ENCODE peak calls at places on chromosomes 13 and 19, in nine cellular contexts. I, A, Z, W, P, N, X, K and M are unnamed samples.

GRCh38 chr19:38989066-38989605 is 13.6 kb upstream of the FBXO17 start:
- DNase-seq in I (no peak), A (no peak), Z (peak), W (no peak), P (no peak), N (no peak), X (no peak), K (peak), M (no peak)

GRCh38 chr13:114328034-114328433 is 13.7 kb downstream of the CHAMP1 start:
- DNase-seq in I (no peak), A (no peak), Z (no peak), W (no peak), P (peak), N (no peak), X (no peak), K (no peak), M (no peak)

GRCh38 chr19:17296278-17296677 is 6.9 kb downstream of the ABHD8 start:
- DNase-seq in I (peak), A (no peak), Z (peak), W (no peak), P (no peak), N (no peak), X (no peak), K (peak), M (no peak)

GRCh38 chr13:45306966-45307365 is 34.0 kb downstream of the TPT1 start:
- DNase-seq in I (no peak), A (no peak), Z (no peak), W (no peak), P (no peak), N (no peak), X (no peak), K (no peak), M (no peak)

GRCh38 chr13:102678339-102679122 is 16.3 kb downstream of the METTL21C start:
- DNase-seq in I (no peak), A (no peak), Z (no peak), W (no peak), P (no peak), N (no peak), X (no peak), K (peak), M (no peak)

GRCh38 chr13:30346159-30346788 is 38.9 kb upstream of the KATNAL1 start:
- DNase-seq in I (no peak), A (no peak), Z (no peak), W (peak), P (peak), N (no peak), X (no peak), K (no peak), M (peak)

GRCh38 chr19:13396256-13397080 is 109.8 kb downstream of the CACNA1A start:
- DNase-seq in I (peak), A (peak), Z (peak), W (no peak), P (peak), N (peak), X (no peak), K (peak), M (no peak)

GRCh38 chr13:83941669-83942335 is 59.5 kb upstream of the SLITRK1 start:
- DNase-seq in I (no peak), A (no peak), Z (no peak), W (no peak), P (no peak), N (no peak), X (no peak), K (peak), M (no peak)

GRCh38 chr13:23699271-23699670 is 129.1 kb downstream of the TNFRSF19 start:
- DNase-seq in I (no peak), A (no peak), Z (peak), W (no peak), P (no peak), N (no peak), X (no peak), K (no peak), M (no peak)

GRCh38 chr19:5953034-5953589 is 24.8 kb downstream of the RANBP3 start:
- DNase-seq in I (peak), A (no peak), Z (peak), W (no peak), P (no peak), N (no peak), X (no peak), K (no peak), M (no peak)

GRCh38 chr19:49453757-49454248 is 778 bp downstream of the ALDH16A1 start:
- DNase-seq in I (no peak), A (no peak), Z (no peak), W (no peak), P (no peak), N (no peak), X (no peak), K (no peak), M (no peak)